ENCODE peak calls at places on chromosomes 5 and 9, in ten cellular contexts. N, H, S, O, G, B, M, K, F and A are unnamed samples.

GRCh38 chr5:159003045-159004030 is 96.4 kb downstream of the EBF1 start:
- DNase-seq in N (no peak), H (no peak), S (peak; percentile 17), O (peak; percentile 81), G (peak; percentile 56), B (no peak), M (no peak), K (peak; percentile 37), F (peak; percentile 54), A (no peak)

GRCh38 chr5:158813275-158813674 is 286.4 kb downstream of the EBF1 start:
- DNase-seq in N (no peak), H (no peak), S (no peak), O (no peak), G (no peak), B (no peak), M (no peak), K (no peak), F (no peak), A (no peak)

GRCh38 chr5:37569466-37569865 is 190.3 kb downstream of the WDR70 start:
- DNase-seq in N (no peak), H (no peak), S (no peak), O (no peak), G (no peak), B (no peak), M (no peak), K (no peak), F (no peak), A (no peak)

GRCh38 chr9:113187935-113188595 is 33.0 kb downstream of the FKBP15 start:
- DNase-seq in N (no peak), H (no peak), S (no peak), O (peak; percentile 75), G (no peak), B (no peak), M (peak; percentile 28), K (peak; percentile 94), F (peak; percentile 95), A (peak; percentile 50)

GRCh38 chr5:172632346-172633092 is 8.5 kb upstream of the NEURL1B start:
- DNase-seq in N (no peak), H (no peak), S (no peak), O (no peak), G (no peak), B (no peak), M (no peak), K (no peak), F (no peak), A (no peak)

GRCh38 chr5:15550502-15551115 is 50.6 kb downstream of the FBXL7 start:
- DNase-seq in N (no peak), H (no peak), S (no peak), O (peak; percentile 65), G (no peak), B (no peak), M (no peak), K (peak; percentile 54), F (no peak), A (peak; percentile 48)

GRCh38 chr9:131627326-131627845 is 82.1 kb downstream of the PRRT1B start:
- DNase-seq in N (no peak), H (no peak), S (peak; percentile 15), O (no peak), G (no peak), B (no peak), M (no peak), K (peak; percentile 87), F (no peak), A (no peak)

GRCh38 chr5:168300377-168301182 is 9.1 kb downstream of the WWC1 start:
- DNase-seq in N (no peak), H (no peak), S (no peak), O (no peak), G (no peak), B (no peak), M (no peak), K (no peak), F (no peak), A (no peak)

GRCh38 chr5:118115791-118116190 is 872.6 kb downstream of the DTWD2 start:
- DNase-seq in N (no peak), H (no peak), S (no peak), O (no peak), G (no peak), B (no peak), M (no peak), K (no peak), F (no peak), A (no peak)

GRCh38 chr5:39411051-39411450 is 13.7 kb downstream of the DAB2 start:
- DNase-seq in N (no peak), H (no peak), S (no peak), O (no peak), G (peak; percentile 38), B (no peak), M (no peak), K (peak; percentile 84), F (peak; percentile 48), A (no peak)

GRCh38 chr9:17322882-17323864 is 188.3 kb downstream of the CNTLN start:
- DNase-seq in N (no peak), H (no peak), S (no peak), O (no peak), G (no peak), B (no peak), M (no peak), K (no peak), F (no peak), A (no peak)

GRCh38 chr9:34252016-34252415 is 73.2 kb downstream of the UBAP1 start:
- DNase-seq in N (no peak), H (no peak), S (no peak), O (no peak), G (no peak), B (no peak), M (no peak), K (no peak), F (no peak), A (no peak)

GRCh38 chr9:8800196-8800595 is 1000.6 kb upstream of the DMAC1 start:
- DNase-seq in N (no peak), H (no peak), S (no peak), O (no peak), G (no peak), B (no peak), M (no peak), K (no peak), F (no peak), A (no peak)

GRCh38 chr5:55821731-55822512 is 29.2 kb upstream of the IL31RA start:
- DNase-seq in N (peak; percentile 30), H (no peak), S (no peak), O (no peak), G (no peak), B (peak; percentile 18), M (no peak), K (no peak), F (no peak), A (peak; percentile 40)

GRCh38 chr5:170168002-170168401 is 62.3 kb downstream of the FOXI1 start:
- DNase-seq in N (no peak), H (no peak), S (no peak), O (no peak), G (no peak), B (no peak), M (no peak), K (no peak), F (no peak), A (no peak)

GRCh38 chr9:130668694-130669093 is 4.3 kb downstream of the PRDM12 start:
- DNase-seq in N (no peak), H (no peak), S (no peak), O (no peak), G (no peak), B (no peak), M (no peak), K (no peak), F (no peak), A (no peak)

GRCh38 chr9:118446962-118447490 is 742.8 kb downstream of the TLR4 start:
- DNase-seq in N (no peak), H (no peak), S (no peak), O (no peak), G (no peak), B (no peak), M (no peak), K (no peak), F (no peak), A (no peak)

GRCh38 chr5:170700503-170700902 is 83.0 kb upstream of the GABRP start:
- DNase-seq in N (no peak), H (no peak), S (no peak), O (no peak), G (no peak), B (no peak), M (no peak), K (no peak), F (no peak), A (no peak)

GRCh38 chr5:14809369-14810144 is 62.0 kb downstream of the ANKH start:
- DNase-seq in N (no peak), H (peak; percentile 50), S (no peak), O (peak; percentile 47), G (peak; percentile 86), B (peak; percentile 71), M (peak; percentile 66), K (peak; percentile 93), F (peak; percentile 91), A (peak; percentile 56)

GRCh38 chr9:93268551-93269314 is 84.8 kb downstream of the WNK2 start:
- DNase-seq in N (no peak), H (no peak), S (peak; percentile 88), O (no peak), G (no peak), B (peak; percentile 49), M (no peak), K (no peak), F (no peak), A (no peak)

GRCh38 chr5:345404-346195 is 24.1 kb downstream of the AHRR start:
- DNase-seq in N (no peak), H (no peak), S (no peak), O (no peak), G (no peak), B (no peak), M (no peak), K (no peak), F (peak; percentile 57), A (no peak)